ENCODE peak calls at places on chromosome 3, in seven cellular contexts. B is H9, M is NB4, W is skeletal muscle cell, T is esophagus squamous epithelium, C is ovary, Z is neuronal stem cell. X is an unnamed sample.

GRCh38 chr3:133927543-133928066 is 31.9 kb upstream of the RAB6B start:
- DNase-seq in B (peak; percentile 58), M (peak; percentile 47), W (no peak), T (no peak), C (peak; percentile 73), Z (peak; percentile 62), X (peak; percentile 46)

GRCh38 chr3:76970006-76970680 is 69.8 kb upstream of the ROBO2 start:
- DNase-seq in B (no peak), M (no peak), W (no peak), T (no peak), C (no peak), Z (no peak), X (no peak)

GRCh38 chr3:53045784-53046170 is at the start of gene SFMBT1:
- DNase-seq in B (peak; percentile 53), M (peak; percentile 74), W (no peak), T (no peak), C (peak; percentile 73), Z (peak; percentile 76), X (peak; percentile 75)

GRCh38 chr3:142987707-142988106 is 13.7 kb upstream of the U2SURP start:
- DNase-seq in B (no peak), M (no peak), W (peak; percentile 38), T (no peak), C (no peak), Z (no peak), X (peak; percentile 46)

GRCh38 chr3:48155122-48155521 is 33.1 kb downstream of the CDC25A start:
- DNase-seq in B (no peak), M (no peak), W (peak; percentile 51), T (no peak), C (no peak), Z (no peak), X (no peak)

GRCh38 chr3:157166115-157166514 is 6.2 kb upstream of the CCNL1 start:
- DNase-seq in B (no peak), M (no peak), W (no peak), T (no peak), C (no peak), Z (no peak), X (no peak)

GRCh38 chr3:34056951-34057390 is 258.5 kb downstream of the PDCD6IP start:
- DNase-seq in B (no peak), M (no peak), W (no peak), T (no peak), C (no peak), Z (no peak), X (no peak)

GRCh38 chr3:128906804-128907525 is 27.5 kb downstream of the ACAD9 start:
- DNase-seq in B (no peak), M (no peak), W (no peak), T (no peak), C (no peak), Z (no peak), X (no peak)

GRCh38 chr3:56939759-56940323 is 120.6 kb upstream of the SPATA12 start:
- DNase-seq in B (no peak), M (no peak), W (no peak), T (no peak), C (no peak), Z (no peak), X (no peak)

GRCh38 chr3:122893282-122893681 is 98.4 kb downstream of the SLC49A4 start:
- DNase-seq in B (no peak), M (no peak), W (no peak), T (no peak), C (no peak), Z (no peak), X (no peak)

GRCh38 chr3:169344465-169344864 is 319.0 kb downstream of the MECOM start:
- DNase-seq in B (no peak), M (no peak), W (peak; percentile 2), T (no peak), C (no peak), Z (no peak), X (no peak)

GRCh38 chr3:152834354-152835310 is at the start of gene P2RY1:
- DNase-seq in B (peak; percentile 88), M (peak; percentile 84), W (no peak), T (no peak), C (peak; percentile 79), Z (peak; percentile 80), X (peak; percentile 82)

GRCh38 chr3:172402090-172402489 is 46.2 kb downstream of the GHSR start:
- DNase-seq in B (no peak), M (no peak), W (no peak), T (no peak), C (no peak), Z (no peak), X (no peak)

GRCh38 chr3:177835917-177836316 is 638.6 kb upstream of the TBL1XR1 start:
- DNase-seq in B (no peak), M (no peak), W (peak; percentile 95), T (no peak), C (no peak), Z (no peak), X (no peak)

GRCh38 chr3:64138046-64138445 is 87.2 kb downstream of the PRICKLE2 start:
- DNase-seq in B (no peak), M (no peak), W (no peak), T (no peak), C (no peak), Z (no peak), X (no peak)

GRCh38 chr3:189276481-189277190 is 104.9 kb downstream of the TPRG1 start:
- DNase-seq in B (no peak), M (peak; percentile 86), W (peak; percentile 96), T (no peak), C (no peak), Z (no peak), X (no peak)

GRCh38 chr3:72401005-72401404 is 447.2 kb downstream of the SHQ1 start:
- DNase-seq in B (no peak), M (peak; percentile 16), W (no peak), T (no peak), C (no peak), Z (no peak), X (no peak)

GRCh38 chr3:42850263-42850662 is 25.4 kb downstream of the CYP8B1 start:
- DNase-seq in B (no peak), M (no peak), W (no peak), T (no peak), C (no peak), Z (no peak), X (no peak)

GRCh38 chr3:196726788-196727675 is 12.6 kb upstream of the PAK2 start:
- DNase-seq in B (no peak), M (no peak), W (no peak), T (no peak), C (no peak), Z (no peak), X (no peak)

GRCh38 chr3:22939349-22939748 is 263.8 kb upstream of the UBE2E2 start:
- DNase-seq in B (no peak), M (no peak), W (peak; percentile 18), T (no peak), C (no peak), Z (no peak), X (no peak)

GRCh38 chr3:59108091-59108815 is 58.4 kb upstream of the CFAP20DC start:
- DNase-seq in B (no peak), M (no peak), W (no peak), T (no peak), C (no peak), Z (no peak), X (no peak)

GRCh38 chr3:45110185-45110833 is 35.9 kb downstream of the CDCP1 start:
- DNase-seq in B (no peak), M (peak; percentile 90), W (no peak), T (no peak), C (no peak), Z (no peak), X (no peak)

GRCh38 chr3:123284399-123285010 is 82.8 kb downstream of the SEC22A start:
- DNase-seq in B (peak; percentile 22), M (no peak), W (no peak), T (no peak), C (no peak), Z (no peak), X (no peak)

GRCh38 chr3:126531051-126531330 is 7.0 kb downstream of the CHST13 start:
- DNase-seq in B (no peak), M (no peak), W (no peak), T (no peak), C (no peak), Z (no peak), X (no peak)

GRCh38 chr3:168847293-168847883 is 751.7 kb upstream of the GOLIM4 start:
- DNase-seq in B (no peak), M (peak; percentile 43), W (no peak), T (peak; percentile 0), C (no peak), Z (peak; percentile 23), X (peak; percentile 13)

GRCh38 chr3:76470285-76470684 is 569.6 kb upstream of the ROBO2 start:
- DNase-seq in B (no peak), M (no peak), W (peak; percentile 86), T (no peak), C (no peak), Z (no peak), X (no peak)